ENCODE peak calls at places on chromosomes 3 and 15, in four cellular contexts. I is GM12878, W is HepG2, T is K562. E is an unnamed sample.

GRCh38 chr15:101194246-101195138 is 57.4 kb downstream of the CHSY1 start:
- DNase-seq in T (no peak), W (no peak), I (no peak), E (no peak)

GRCh38 chr15:62888628-62889027 is 153.9 kb upstream of the TPM1 start:
- DNase-seq in T (no peak), W (no peak), I (no peak), E (no peak)

GRCh38 chr3:113537155-113537554 is 4.8 kb downstream of the SIDT1 start:
- DNase-seq in I (no peak), T (no peak), W (no peak), E (no peak)

GRCh38 chr3:143548449-143548848 is 299.8 kb downstream of the SLC9A9 start:
- DNase-seq in I (no peak), W (no peak), T (no peak), E (no peak)

GRCh38 chr15:31265871-31266711 is 60.5 kb upstream of the KLF13 start:
- DNase-seq in W (no peak), I (peak; percentile 86), T (no peak), E (no peak)

GRCh38 chr3:10768995-10769394 is 47.0 kb upstream of the SLC6A11 start:
- DNase-seq in T (no peak), W (no peak), I (no peak), E (no peak)

GRCh38 chr15:73464602-73465001 is 21.6 kb downstream of the REC114 start:
- DNase-seq in W (no peak), T (no peak), I (no peak), E (peak; percentile 43)

GRCh38 chr3:186162221-186162620 is 53.3 kb upstream of the ETV5 start:
- DNase-seq in T (no peak), W (no peak), I (no peak), E (no peak)

GRCh38 chr3:61589856-61590255 is 28.5 kb downstream of the PTPRG start:
- DNase-seq in T (no peak), W (no peak), I (no peak), E (peak; percentile 8)

GRCh38 chr3:47266709-47267489 is 15.7 kb downstream of the KIF9 start:
- DNase-seq in I (peak; percentile 51), T (peak; percentile 78), W (peak; percentile 80), E (peak; percentile 26)

GRCh38 chr3:149706905-149707304 is 45.4 kb downstream of the COMMD2 start:
- DNase-seq in I (no peak), T (no peak), W (no peak), E (no peak)

GRCh38 chr3:36635731-36636130 is 128.6 kb downstream of the DCLK3 start:
- DNase-seq in W (no peak), T (no peak), I (no peak), E (no peak)

GRCh38 chr15:65841121-65841930 is 28.0 kb upstream of the RAB11A start:
- DNase-seq in W (no peak), T (no peak), I (no peak), E (no peak)

DNA sequence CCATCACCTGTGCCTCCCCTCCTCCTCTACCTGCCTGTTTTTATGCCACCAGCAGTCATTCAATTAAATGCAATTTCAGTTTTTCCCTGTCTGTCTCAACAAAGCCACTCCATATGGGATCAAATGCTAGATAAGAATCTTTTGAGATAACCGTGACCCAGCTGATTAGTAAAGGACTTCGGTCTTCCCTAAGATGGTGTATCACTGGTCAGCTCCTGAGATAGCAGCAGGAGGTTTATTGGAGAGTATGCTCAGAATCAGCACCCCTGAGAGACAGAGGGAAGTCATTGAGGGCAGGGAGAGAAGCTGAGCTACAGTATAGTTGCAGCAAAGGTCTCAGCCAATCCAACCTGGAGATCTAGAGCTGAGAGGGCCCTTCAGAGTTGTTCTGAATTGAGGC is 88.2 kb upstream of the GADL1 start:
- DNase-seq in W (no peak), T (no peak), I (no peak), E (no peak)
- TF ChIP-seq CHD4 in W (no peak), T (no peak), I (no peak), E (no peak)

GRCh38 chr15:80689297-80689696 is 5.8 kb upstream of the ABHD17C start:
- DNase-seq in T (no peak), I (no peak), W (no peak), E (no peak)
- TF ChIP-seq CHD4 in T (no peak), I (no peak), W (no peak), E (no peak)

GRCh38 chr3:117549716-117550115 is 840.1 kb downstream of the TUSC7 start:
- DNase-seq in W (no peak), T (no peak), I (no peak), E (no peak)

GRCh38 chr3:117557469-117557868 is 847.9 kb downstream of the TUSC7 start:
- DNase-seq in I (no peak), W (no peak), T (no peak), E (no peak)

GRCh38 chr3:117557008-117557407 is 847.4 kb downstream of the TUSC7 start:
- DNase-seq in I (no peak), W (no peak), T (no peak), E (no peak)

GRCh38 chr3:117548600-117548999 is 839.0 kb downstream of the TUSC7 start:
- DNase-seq in W (no peak), T (no peak), I (no peak), E (no peak)

GRCh38 chr3:117553461-117553860 is 843.9 kb downstream of the TUSC7 start:
- DNase-seq in T (no peak), I (peak; percentile 23), W (no peak), E (peak; percentile 31)
- TF ChIP-seq CHD4 in T (no peak), I (no peak), W (no peak), E (no peak)

GRCh38 chr15:64211696-64212095 is 48.9 kb upstream of the PPIB start:
- DNase-seq in T (no peak), I (no peak), W (no peak), E (no peak)

GRCh38 chr15:64213646-64214045 is 50.8 kb upstream of the PPIB start:
- DNase-seq in T (no peak), W (no peak), I (no peak), E (no peak)

GRCh38 chr15:64205202-64205601 is 42.4 kb upstream of the PPIB start:
- DNase-seq in W (no peak), I (no peak), T (peak; percentile 49), E (no peak)

GRCh38 chr15:64209680-64210334 is 47.0 kb upstream of the PPIB start:
- DNase-seq in I (peak; percentile 9), W (peak; percentile 32), T (peak; percentile 17), E (peak; percentile 33)
- TF ChIP-seq CHD4 in I (no peak), W (no peak), T (no peak), E (no peak)

DNA sequence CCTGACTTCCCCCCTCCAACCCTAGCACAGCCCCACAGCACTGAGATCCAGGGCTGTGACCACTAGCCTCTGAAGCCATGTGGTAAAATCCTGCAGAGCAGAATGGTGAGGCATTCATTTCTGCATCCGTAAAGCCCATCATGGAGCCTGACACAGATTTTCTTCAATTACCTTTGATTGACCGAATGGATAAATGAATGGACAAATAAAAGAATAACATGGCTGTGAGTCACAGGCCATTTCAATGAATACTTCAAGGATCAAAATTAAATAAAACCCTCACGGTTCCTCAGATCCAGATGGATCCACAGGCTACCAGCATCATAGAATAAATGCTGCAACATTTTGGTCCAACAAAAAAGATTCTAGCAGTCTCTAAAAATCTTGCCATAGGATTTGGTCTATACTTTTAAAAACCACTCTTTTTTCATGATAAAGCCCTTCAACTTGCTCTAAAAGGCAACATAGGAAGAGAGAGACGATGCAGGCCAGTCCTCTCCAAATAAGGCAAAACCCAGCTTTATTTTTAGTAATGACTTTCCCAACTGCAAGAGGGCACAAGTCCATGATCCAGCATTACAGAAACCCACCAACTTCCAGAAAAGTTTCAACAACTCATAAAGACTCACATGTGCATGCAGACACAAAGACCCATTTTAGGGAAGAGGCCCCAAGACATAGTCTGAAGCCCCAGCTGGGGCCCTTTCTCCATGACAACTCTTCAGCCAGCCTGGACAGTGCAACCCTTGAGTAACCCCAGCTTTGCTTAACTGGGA is 52.4 kb upstream of the MRPS22 start:
- DNase-seq in T (no peak), I (no peak), W (no peak), E (no peak)
- TF ChIP-seq CHD4 in T (no peak), I (no peak), W (no peak), E (no peak)

DNA sequence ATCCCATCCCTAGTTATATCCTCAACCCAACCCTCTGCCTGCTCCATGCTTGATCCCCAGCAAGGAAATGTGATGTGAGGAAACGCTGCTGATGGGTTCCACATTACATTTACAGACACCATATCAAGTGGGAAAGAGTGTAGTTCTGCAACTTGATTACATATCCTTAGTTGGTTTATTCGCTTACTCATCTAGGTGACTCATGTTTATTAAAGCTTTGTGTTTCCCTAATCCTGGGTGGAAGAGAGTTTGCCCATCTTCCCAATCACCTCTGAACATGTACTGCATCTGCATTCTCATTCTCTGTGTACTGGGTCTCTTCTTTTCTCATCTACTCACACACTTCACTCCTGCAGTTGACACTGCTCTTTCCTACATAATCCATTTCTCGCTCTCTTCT is 91.7 kb upstream of the PDZRN3 start:
- DNase-seq in T (no peak), I (no peak), W (no peak), E (no peak)
- TF ChIP-seq CHD4 in T (no peak), I (no peak), W (no peak), E (no peak)

E was measured in A549.